ENCODE peak calls at places on chromosomes 2 and 18, in five cellular contexts. Z is astrocyte of the spinal cord, I is NCI-H345, N is SHP77, T is NCI-H526. W is an unnamed sample.

GRCh38 chr18:23067236-23067635 is 68.0 kb upstream of the CABLES1 start:
- DNase-seq in Z (no peak), I (no peak), N (no peak), T (no peak), W (no peak)

GRCh38 chr2:30355306-30355705 is 91.7 kb upstream of the LCLAT1 start:
- DNase-seq in Z (no peak), I (no peak), N (no peak), T (no peak), W (no peak)

GRCh38 chr2:86747708-86748627 is 27.9 kb downstream of the RMND5A start:
- DNase-seq in Z (peak; percentile 88), I (peak; percentile 6), N (no peak), T (peak; percentile 68), W (no peak)

GRCh38 chr2:50118951-50119702 is 912.8 kb downstream of the NRXN1 start:
- DNase-seq in Z (no peak), I (no peak), N (no peak), T (no peak), W (no peak)

GRCh38 chr2:127669056-127669455 is 6.3 kb downstream of the LIMS2 start:
- DNase-seq in Z (no peak), I (no peak), N (no peak), T (no peak), W (no peak)

GRCh38 chr2:128600606-128601297 is 282.1 kb upstream of the HS6ST1 start:
- DNase-seq in Z (no peak), I (no peak), N (no peak), T (no peak), W (no peak)

GRCh38 chr2:11812466-11813100 is 66.2 kb downstream of the LPIN1 start:
- DNase-seq in Z (no peak), I (no peak), N (no peak), T (no peak), W (no peak)

GRCh38 chr2:98757904-98758421 is 27.0 kb upstream of the MGAT4A start:
- DNase-seq in Z (peak; percentile 93), I (no peak), N (peak; percentile 53), T (no peak), W (peak; percentile 56)

GRCh38 chr2:102826904-102827303 is 65.1 kb downstream of the TMEM182 start:
- DNase-seq in Z (peak; percentile 41), I (peak; percentile 90), N (peak; percentile 83), T (peak; percentile 77), W (no peak)

GRCh38 chr18:48023334-48024008 is 93.0 kb upstream of the SMAD2 start:
- DNase-seq in Z (peak; percentile 57), I (peak; percentile 72), N (peak; percentile 86), T (peak; percentile 20), W (no peak)

GRCh38 chr2:73931531-73932500 is 5.1 kb downstream of the DGUOK start:
- DNase-seq in Z (peak; percentile 44), I (no peak), N (no peak), T (no peak), W (no peak)

GRCh38 chr2:111657351-111657975 is 226.5 kb downstream of the ANAPC1 start:
- DNase-seq in Z (no peak), I (no peak), N (no peak), T (no peak), W (no peak)

GRCh38 chr2:150403457-150403856 is 84.0 kb downstream of the RND3 start:
- DNase-seq in Z (no peak), I (peak; percentile 25), N (peak; percentile 2), T (no peak), W (no peak)

GRCh38 chr18:22179174-22179573 is 9.8 kb downstream of the GATA6 start:
- DNase-seq in Z (no peak), I (no peak), N (no peak), T (no peak), W (no peak)

GRCh38 chr18:59560556-59560955 is 136.7 kb downstream of the CCBE1 start:
- DNase-seq in Z (no peak), I (no peak), N (no peak), T (no peak), W (no peak)

GRCh38 chr2:28543316-28544068 is 47.6 kb downstream of the PLB1 start:
- DNase-seq in Z (peak; percentile 56), I (no peak), N (no peak), T (no peak), W (no peak)

GRCh38 chr2:69181806-69182427 is 168.9 kb downstream of the ANTXR1 start:
- DNase-seq in Z (no peak), I (no peak), N (no peak), T (no peak), W (no peak)

W was measured in central memory CD8-positive, alpha-beta T cell.